ENCODE peak calls at places on chromosome 11, in four cellular contexts. One of them, this sample, is unnamed.

GRCh38 chr11:106076923-106077608 is at the start of gene KBTBD3:
- DNase-seq in fibroblast of lung: peak
- DNase-seq in GM23338: peak
- DNase-seq in kidney: peak
- DNase-seq in this sample: peak

GRCh38 chr11:73182824-73183321 is 35.2 kb upstream of the P2RY2 start:
- DNase-seq in kidney: no peak
- DNase-seq in GM23338: peak
- DNase-seq in fibroblast of lung: no peak
- DNase-seq in this sample: no peak

GRCh38 chr11:25794804-25795203 is 537.1 kb upstream of the ANO3 start:
- DNase-seq in GM23338: peak
- DNase-seq in fibroblast of lung: no peak
- DNase-seq in kidney: no peak
- DNase-seq in this sample: no peak

GRCh38 chr11:9057032-9057431 is 34.4 kb downstream of the SCUBE2 start:
- DNase-seq in kidney: no peak
- DNase-seq in fibroblast of lung: no peak
- DNase-seq in GM23338: no peak
- DNase-seq in this sample: no peak

GRCh38 chr11:108886608-108887007 is 221.7 kb downstream of the DDX10 start:
- DNase-seq in GM23338: no peak
- DNase-seq in kidney: no peak
- DNase-seq in fibroblast of lung: peak
- DNase-seq in this sample: no peak

GRCh38 chr11:109041876-109042275 is 377.0 kb downstream of the DDX10 start:
- DNase-seq in GM23338: no peak
- DNase-seq in kidney: no peak
- DNase-seq in fibroblast of lung: no peak
- DNase-seq in this sample: no peak

GRCh38 chr11:64048042-64048854 is 12.5 kb downstream of the FLRT1 start:
- DNase-seq in kidney: no peak
- DNase-seq in GM23338: no peak
- DNase-seq in fibroblast of lung: no peak
- DNase-seq in this sample: peak

GRCh38 chr11:20047006-20047405 is 113.3 kb downstream of the DBX1 start:
- DNase-seq in fibroblast of lung: no peak
- DNase-seq in GM23338: no peak
- DNase-seq in kidney: no peak
- DNase-seq in this sample: no peak

GRCh38 chr11:73157141-73158010 is 15.3 kb upstream of the FCHSD2 start:
- DNase-seq in GM23338: no peak
- DNase-seq in fibroblast of lung: peak
- DNase-seq in kidney: peak
- DNase-seq in this sample: no peak

GRCh38 chr11:120208777-120209176 is 2.1 kb upstream of the OAF start:
- DNase-seq in fibroblast of lung: peak
- DNase-seq in kidney: no peak
- DNase-seq in GM23338: no peak
- DNase-seq in this sample: no peak

GRCh38 chr11:67354314-67355022 is 1.1 kb upstream of the POLD4 start:
- DNase-seq in fibroblast of lung: peak
- DNase-seq in GM23338: no peak
- DNase-seq in kidney: peak
- DNase-seq in this sample: peak

GRCh38 chr11:34358666-34359547 is 1.1 kb upstream of the ABTB2 start:
- DNase-seq in fibroblast of lung: peak
- DNase-seq in GM23338: peak
- DNase-seq in kidney: peak
- DNase-seq in this sample: peak

DNA sequence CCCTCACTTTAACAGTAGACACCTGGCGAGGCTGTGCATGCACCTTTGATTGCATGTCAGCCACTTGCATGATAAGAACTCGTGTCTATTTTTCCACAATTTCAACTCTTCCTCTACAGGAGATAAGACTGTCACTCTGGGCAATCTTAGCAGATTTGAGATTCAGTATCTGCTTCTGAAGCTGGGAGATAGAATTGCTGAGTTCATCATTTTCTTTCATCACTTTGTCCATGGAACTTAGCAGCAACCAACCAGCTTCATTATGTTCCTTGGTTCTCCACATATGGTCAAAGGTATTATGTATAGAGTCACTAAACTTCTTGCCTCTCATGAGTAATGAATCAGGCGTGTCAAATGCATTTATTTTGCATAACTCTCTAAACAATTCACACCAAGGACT is 17.1 kb downstream of the MTNR1B start:
- DNase-seq in fibroblast of lung: no peak
- DNase-seq in kidney: no peak
- DNase-seq in GM23338: no peak
- DNase-seq in this sample: no peak
- H3K27ac ChIP-seq in fibroblast of lung: no peak
- H3K27ac ChIP-seq in kidney: no peak
- H3K27ac ChIP-seq in GM23338: no peak
- H3K27ac ChIP-seq in this sample: no peak

GRCh38 chr11:59931688-59932087 is 6.5 kb upstream of the OOSP1 start:
- DNase-seq in GM23338: no peak
- DNase-seq in fibroblast of lung: no peak
- DNase-seq in kidney: no peak
- DNase-seq in this sample: no peak
- H3K4me3 ChIP-seq in GM23338: no peak
- H3K4me3 ChIP-seq in fibroblast of lung: no peak
- H3K4me3 ChIP-seq in kidney: no peak
- H3K4me3 ChIP-seq in this sample: no peak

GRCh38 chr11:2393111-2393868 is 7.3 kb upstream of the TSSC4 start:
- DNase-seq in GM23338: no peak
- DNase-seq in kidney: peak
- DNase-seq in fibroblast of lung: no peak
- DNase-seq in this sample: no peak
- H3K27ac ChIP-seq in GM23338: no peak
- H3K27ac ChIP-seq in kidney: no peak
- H3K27ac ChIP-seq in fibroblast of lung: no peak
- H3K27ac ChIP-seq in this sample: no peak

GRCh38 chr11:46331653-46331984 is 15.6 kb upstream of the DGKZ start:
- DNase-seq in GM23338: no peak
- DNase-seq in kidney: no peak
- DNase-seq in fibroblast of lung: no peak
- DNase-seq in this sample: no peak

GRCh38 chr11:46334211-46334610 is 13.1 kb upstream of the DGKZ start:
- DNase-seq in fibroblast of lung: no peak
- DNase-seq in kidney: no peak
- DNase-seq in GM23338: no peak
- DNase-seq in this sample: no peak

GRCh38 chr11:46332568-46333128 is 14.6 kb upstream of the DGKZ start:
- DNase-seq in fibroblast of lung: no peak
- DNase-seq in kidney: no peak
- DNase-seq in GM23338: peak
- DNase-seq in this sample: no peak

GRCh38 chr11:46332093-46332567 is 15.1 kb upstream of the DGKZ start:
- DNase-seq in GM23338: no peak
- DNase-seq in kidney: no peak
- DNase-seq in fibroblast of lung: no peak
- DNase-seq in this sample: no peak

DNA sequence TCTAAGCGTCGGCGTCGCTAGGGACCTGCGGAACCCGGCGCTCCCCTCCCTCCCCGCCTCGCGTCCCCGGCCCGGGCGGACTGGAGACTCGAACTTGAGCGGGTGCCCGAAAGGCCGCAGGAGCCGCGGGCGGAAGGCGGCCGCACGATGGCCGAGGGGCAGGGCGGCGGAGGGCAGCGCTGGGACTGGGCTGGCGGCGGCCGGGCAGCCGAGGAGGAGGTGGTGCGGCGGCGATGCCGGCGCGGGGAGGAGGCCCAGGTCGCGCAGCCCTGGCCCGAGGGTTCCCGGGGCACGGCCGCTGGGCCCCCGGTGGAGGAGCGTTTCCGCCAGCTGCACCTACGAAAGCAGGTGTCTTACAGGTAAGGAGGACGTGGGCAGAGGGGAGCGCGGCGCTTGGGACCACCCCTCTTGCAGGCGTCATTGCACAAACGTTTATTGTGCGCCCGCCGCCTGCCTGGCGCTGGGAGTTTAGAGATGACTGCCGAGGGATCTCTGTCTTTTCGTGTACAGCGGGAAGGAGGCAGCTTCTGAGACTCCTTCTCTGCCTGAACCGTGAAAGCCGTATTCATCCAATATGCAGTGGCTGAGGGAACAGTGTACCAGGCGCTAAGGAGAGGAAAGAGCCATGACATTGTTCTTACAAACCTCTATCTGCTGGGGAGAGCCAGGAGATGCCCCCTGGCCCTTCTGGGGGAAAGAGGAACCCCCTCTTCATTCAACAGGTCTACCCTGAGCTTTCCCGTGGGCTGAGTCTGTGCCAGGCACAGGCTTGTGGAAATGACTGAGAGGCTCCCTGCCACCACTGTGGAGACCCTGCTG is 13.9 kb upstream of the DGKZ start:
- DNase-seq in GM23338: peak
- DNase-seq in kidney: no peak
- DNase-seq in fibroblast of lung: no peak
- DNase-seq in this sample: no peak
- H3K4me3 ChIP-seq in GM23338: peak
- H3K4me3 ChIP-seq in kidney: no peak
- H3K4me3 ChIP-seq in fibroblast of lung: no peak
- H3K4me3 ChIP-seq in this sample: no peak

DNA sequence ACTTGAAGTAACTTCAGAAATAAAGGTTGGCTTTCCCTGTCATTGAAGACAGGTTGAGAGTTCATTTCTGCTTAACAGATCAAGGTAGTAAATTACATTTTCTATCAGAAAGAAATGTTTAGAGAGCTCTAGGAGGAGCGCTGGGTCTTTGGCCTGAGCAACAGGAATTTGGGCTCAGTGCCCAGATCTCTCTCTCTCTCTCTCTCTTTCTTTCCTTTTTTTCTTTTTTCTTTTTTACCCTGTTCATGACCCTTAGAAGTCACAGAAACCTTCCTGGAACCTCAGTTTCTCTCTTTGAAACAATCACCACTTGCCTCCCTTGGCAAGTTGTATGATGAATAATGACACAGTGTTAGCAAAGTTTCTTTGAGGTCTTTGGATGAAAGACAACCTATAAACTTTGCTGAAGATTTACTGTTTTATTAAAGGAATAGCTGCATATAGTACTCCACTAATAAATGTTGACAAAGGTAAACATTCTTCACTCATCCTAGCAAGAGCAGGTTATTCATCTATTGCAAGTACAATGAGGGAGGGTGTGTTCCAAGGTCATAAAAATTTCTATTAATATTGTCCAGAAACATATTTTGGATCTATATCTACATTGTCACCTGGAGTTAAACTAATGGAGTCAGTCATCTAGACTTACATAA is 35.5 kb upstream of the RASSF10 start:
- DNase-seq in fibroblast of lung: peak
- DNase-seq in GM23338: no peak
- DNase-seq in kidney: no peak
- DNase-seq in this sample: no peak
- H3K27ac ChIP-seq in fibroblast of lung: no peak
- H3K27ac ChIP-seq in GM23338: no peak
- H3K27ac ChIP-seq in kidney: no peak
- H3K27ac ChIP-seq in this sample: no peak

GRCh38 chr11:46363031-46363407 is 15.8 kb downstream of the DGKZ start:
- DNase-seq in fibroblast of lung: peak
- DNase-seq in kidney: peak
- DNase-seq in GM23338: no peak
- DNase-seq in this sample: peak

GRCh38 chr11:46360878-46361277 is 13.6 kb downstream of the DGKZ start:
- DNase-seq in GM23338: no peak
- DNase-seq in fibroblast of lung: no peak
- DNase-seq in kidney: no peak
- DNase-seq in this sample: no peak

GRCh38 chr11:46363455-46363920 is 16.2 kb downstream of the DGKZ start:
- DNase-seq in GM23338: no peak
- DNase-seq in kidney: peak
- DNase-seq in fibroblast of lung: peak
- DNase-seq in this sample: peak

GRCh38 chr11:46361283-46362145 is 14.3 kb downstream of the DGKZ start:
- DNase-seq in GM23338: no peak
- DNase-seq in kidney: peak
- DNase-seq in fibroblast of lung: peak
- DNase-seq in this sample: peak

GRCh38 chr11:46362146-46363030 is 15.1 kb downstream of the DGKZ start:
- DNase-seq in GM23338: no peak
- DNase-seq in kidney: peak
- DNase-seq in fibroblast of lung: no peak
- DNase-seq in this sample: no peak
- H3K4me3 ChIP-seq in GM23338: no peak
- H3K4me3 ChIP-seq in kidney: no peak
- H3K4me3 ChIP-seq in fibroblast of lung: no peak
- H3K4me3 ChIP-seq in this sample: no peak

GRCh38 chr11:36018967-36019596 is 75.2 kb downstream of the LDLRAD3 start:
- DNase-seq in fibroblast of lung: no peak
- DNase-seq in GM23338: no peak
- DNase-seq in kidney: no peak
- DNase-seq in this sample: no peak

GRCh38 chr11:36016709-36017108 is 72.8 kb downstream of the LDLRAD3 start:
- DNase-seq in fibroblast of lung: no peak
- DNase-seq in GM23338: no peak
- DNase-seq in kidney: no peak
- DNase-seq in this sample: no peak

GRCh38 chr11:36022891-36023290 is 79.0 kb downstream of the LDLRAD3 start:
- DNase-seq in kidney: no peak
- DNase-seq in GM23338: no peak
- DNase-seq in fibroblast of lung: no peak
- DNase-seq in this sample: peak

GRCh38 chr11:36016263-36016662 is 72.4 kb downstream of the LDLRAD3 start:
- DNase-seq in kidney: no peak
- DNase-seq in GM23338: no peak
- DNase-seq in fibroblast of lung: no peak
- DNase-seq in this sample: no peak

DNA sequence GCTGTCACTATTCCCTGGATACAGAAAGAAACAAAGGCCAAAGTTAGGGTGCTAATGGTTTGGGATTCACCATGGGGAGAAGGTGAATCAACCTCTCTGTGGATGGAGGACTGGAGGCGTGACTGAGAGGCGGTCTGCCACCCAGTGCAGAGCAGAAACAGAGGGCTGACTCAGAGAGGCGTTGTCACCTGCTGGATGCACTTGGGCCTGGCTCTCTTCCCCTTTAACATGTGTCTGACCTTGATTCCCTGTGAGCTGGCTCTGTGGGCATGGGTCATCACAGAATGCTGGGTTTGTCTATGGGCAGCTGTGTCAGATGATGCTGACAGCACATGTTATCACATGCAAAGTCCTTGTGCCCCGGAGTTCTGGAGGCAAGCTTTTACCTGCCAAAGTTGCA is 75.9 kb downstream of the LDLRAD3 start:
- DNase-seq in GM23338: no peak
- DNase-seq in fibroblast of lung: no peak
- DNase-seq in kidney: no peak
- DNase-seq in this sample: no peak
- H3K27ac ChIP-seq in GM23338: no peak
- H3K27ac ChIP-seq in fibroblast of lung: no peak
- H3K27ac ChIP-seq in kidney: no peak
- H3K27ac ChIP-seq in this sample: no peak

DNA sequence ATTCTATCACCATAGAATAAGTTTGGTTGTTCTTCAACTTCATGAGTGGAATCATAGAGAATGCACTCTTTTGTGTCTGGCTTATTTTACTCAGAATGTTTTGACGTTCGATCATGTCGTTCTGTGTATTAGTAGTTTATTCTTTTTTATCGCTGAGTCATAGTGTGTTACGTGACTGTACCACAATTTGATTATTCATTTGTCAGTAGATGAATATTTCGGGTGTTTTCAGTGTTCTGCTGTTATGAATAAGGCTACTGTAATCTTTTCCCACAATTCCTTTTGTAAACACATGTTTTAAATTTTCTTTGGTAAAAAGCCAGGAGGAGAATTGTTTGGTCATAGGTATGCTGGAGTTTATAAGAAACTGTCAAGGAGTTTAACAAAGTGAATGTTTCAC is 279.9 kb upstream of the B3GAT1 start:
- DNase-seq in fibroblast of lung: peak
- DNase-seq in kidney: no peak
- DNase-seq in GM23338: no peak
- DNase-seq in this sample: no peak
- H3K4me3 ChIP-seq in fibroblast of lung: no peak
- H3K4me3 ChIP-seq in kidney: no peak
- H3K4me3 ChIP-seq in GM23338: no peak
- H3K4me3 ChIP-seq in this sample: no peak